ENCODE peak calls at places on chromosomes 11 and 22, in eight cellular contexts. P, G, O, K, F, X, E and Y are unnamed samples.
A peak's percentile ranks its signal among the peaks of the same experiment; 100 is the strongest.

GRCh38 chr22:42719133-42719532 is 1.5 kb downstream of the A4GALT start:
- DNase-seq in P (no peak), G (no peak), O (no peak), K (no peak), F (no peak), X (no peak), E (no peak), Y (no peak)

GRCh38 chr11:18775492-18776292 is 15.9 kb downstream of the PTPN5 start:
- DNase-seq in P (peak; percentile 79), G (peak; percentile 64), O (peak; percentile 58), K (peak; percentile 86), F (peak; percentile 86), X (no peak), E (peak; percentile 84), Y (no peak)

GRCh38 chr11:124724854-124725718 is 14.7 kb upstream of the NRGN start:
- DNase-seq in P (no peak), G (no peak), O (no peak), K (peak; percentile 33), F (no peak), X (no peak), E (peak; percentile 54), Y (no peak)

GRCh38 chr11:124837491-124837856 is 27.8 kb upstream of the ROBO3 start:
- DNase-seq in P (peak; percentile 93), G (peak; percentile 72), O (no peak), K (no peak), F (peak; percentile 81), X (peak; percentile 66), E (peak; percentile 46), Y (peak; percentile 69)

GRCh38 chr11:3799143-3799542 is 1.8 kb upstream of the NUP98 start:
- DNase-seq in P (no peak), G (no peak), O (no peak), K (no peak), F (no peak), X (no peak), E (no peak), Y (no peak)

GRCh38 chr11:65444314-65445051 is 21.9 kb downstream of the NEAT1 start:
- DNase-seq in P (peak; percentile 3), G (no peak), O (no peak), K (no peak), F (no peak), X (no peak), E (no peak), Y (no peak)

GRCh38 chr11:111860257-111860656 is 11.1 kb downstream of the ALG9 start:
- DNase-seq in P (no peak), G (no peak), O (no peak), K (no peak), F (no peak), X (no peak), E (no peak), Y (no peak)

GRCh38 chr11:109604506-109604905 is 182.5 kb downstream of the C11orf87 start:
- DNase-seq in P (no peak), G (no peak), O (no peak), K (no peak), F (no peak), X (no peak), E (no peak), Y (peak; percentile 85)

GRCh38 chr22:20751185-20751851 is 22.6 kb upstream of the SERPIND1 start:
- DNase-seq in P (no peak), G (no peak), O (no peak), K (no peak), F (peak; percentile 51), X (no peak), E (no peak), Y (no peak)
- TF ChIP-seq CTCF in P (no peak), G (no peak), O (no peak), K (no peak), F (peak; percentile 40), X (peak; percentile 11), E (no peak), Y (peak; percentile 16)

GRCh38 chr22:27327497-27327896 is 474.1 kb downstream of the MN1 start:
- DNase-seq in P (no peak), G (no peak), O (no peak), K (no peak), F (no peak), X (no peak), E (no peak), Y (no peak)
- H3K4me3 ChIP-seq in P (no peak overlapping the region), G (no peak overlapping the region), O (no peak overlapping the region), K (no peak overlapping the region), F (no peak overlapping the region), X (no peak overlapping the region), E (no peak overlapping the region), Y (no peak overlapping the region)

DNA sequence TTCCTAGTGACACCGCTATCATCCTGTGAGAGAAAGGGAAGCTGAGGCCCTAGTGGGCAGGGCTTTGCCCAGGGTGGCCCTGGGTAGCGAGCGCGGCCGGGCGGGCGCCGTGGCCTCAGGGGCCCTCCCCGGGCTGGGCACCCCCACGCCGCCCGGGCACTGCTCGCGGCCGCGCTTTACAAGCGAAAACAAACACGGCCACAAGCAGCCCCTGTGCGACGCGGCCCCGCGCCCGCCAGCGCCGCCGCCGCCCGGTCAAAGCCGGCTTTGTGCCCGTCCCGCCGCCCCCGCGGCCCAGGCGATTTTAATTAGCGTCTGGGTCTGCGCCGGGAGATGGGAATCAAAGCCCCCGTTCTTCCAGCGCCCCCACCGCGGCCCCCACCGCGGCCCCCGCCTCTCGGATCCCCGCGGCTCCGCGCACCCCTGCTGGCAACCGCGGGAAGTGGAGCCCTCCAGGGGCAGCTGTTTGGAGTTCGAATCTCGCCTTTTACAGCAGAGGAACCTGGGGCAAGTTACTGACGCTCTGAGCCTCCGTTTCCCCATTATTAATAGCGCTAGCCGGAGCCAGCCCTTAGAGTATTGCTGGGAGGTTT is 47.9 kb downstream of the CHRDL2 start:
- DNase-seq in P (no peak), G (no peak), O (no peak), K (peak; percentile 41), F (peak; percentile 64), X (no peak), E (peak; percentile 6), Y (no peak)
- TF ChIP-seq CTCF in P (peak; percentile 49), G (peak; percentile 17), O (peak; percentile 44), K (peak; percentile 40), F (peak; percentile 47), X (peak; percentile 47), E (no peak), Y (peak; percentile 60)

GRCh38 chr11:36792870-36793541 is 195.0 kb upstream of the RAG2 start:
- DNase-seq in P (no peak), G (no peak), O (no peak), K (no peak), F (no peak), X (no peak), E (no peak), Y (no peak)
- H3K4me3 ChIP-seq in P (no peak overlapping the region), G (no peak overlapping the region), O (no peak overlapping the region), K (no peak overlapping the region), F (peak overlapping the region; percentile 21), X (no peak overlapping the region), E (no peak overlapping the region), Y (no peak overlapping the region)

GRCh38 chr11:43934359-43935130 is 7.9 kb upstream of the C11orf96 start:
- DNase-seq in P (no peak), G (no peak), O (no peak), K (no peak), F (no peak), X (no peak), E (no peak), Y (no peak)
- TF ChIP-seq CTCF in P (no peak), G (no peak), O (no peak), K (no peak), F (no peak), X (no peak), E (no peak), Y (no peak)

DNA sequence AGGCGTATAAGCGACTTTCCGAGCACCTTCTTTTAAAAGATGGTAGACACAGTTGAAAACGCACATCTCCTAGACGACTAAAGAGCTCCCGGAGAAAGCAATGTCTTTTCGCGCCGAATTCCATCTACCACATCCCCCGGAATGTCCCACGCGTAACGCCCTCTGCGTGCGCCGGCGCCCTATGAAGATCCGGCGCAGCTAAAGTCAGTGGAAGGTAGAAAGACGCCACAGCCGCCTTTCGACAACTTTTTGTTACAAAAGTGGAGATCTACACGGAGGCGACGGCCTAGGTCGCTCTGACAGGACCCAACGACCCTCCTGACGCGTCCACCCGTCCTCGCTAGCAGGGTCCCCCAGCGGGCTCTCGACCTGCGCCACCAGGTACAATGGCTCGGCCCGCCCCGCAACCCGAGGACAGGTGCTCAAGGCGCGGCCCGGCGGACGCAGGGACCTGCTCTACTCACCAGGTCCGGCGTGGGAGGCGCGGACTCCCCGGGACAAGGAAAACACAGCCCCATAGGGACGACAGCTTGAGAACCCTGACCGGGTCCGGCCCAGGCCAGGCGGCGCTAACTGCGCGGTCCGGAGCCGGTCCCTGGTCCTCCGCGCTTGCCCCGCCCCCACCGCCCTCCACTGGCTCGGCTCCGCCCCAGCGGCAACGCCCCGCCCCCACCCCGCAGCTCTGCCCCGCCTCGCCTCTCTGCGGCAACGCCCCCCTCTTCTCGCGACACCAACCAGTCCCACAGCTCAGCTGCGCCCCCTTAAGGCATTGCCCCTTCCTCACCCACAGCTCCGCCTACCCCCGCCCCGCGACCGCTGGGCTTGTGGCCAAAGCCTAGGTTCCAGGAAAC is at the start of gene SVIP:
- DNase-seq in P (peak; percentile 93), G (peak; percentile 87), O (peak; percentile 97), K (peak; percentile 98), F (peak; percentile 95), X (peak; percentile 72), E (peak; percentile 99), Y (peak; percentile 72)
- H3K4me3 ChIP-seq in P (peak within 1 kb of the TSS; percentile 93), G (peak within 1 kb of the TSS; percentile 81), O (peak within 1 kb of the TSS; percentile 61), K (peak within 1 kb of the TSS; percentile 86), F (peak within 1 kb of the TSS; percentile 86), X (peak within 1 kb of the TSS; percentile 91), E (peak within 1 kb of the TSS; percentile 73), Y (peak within 1 kb of the TSS; percentile 91)

DNA sequence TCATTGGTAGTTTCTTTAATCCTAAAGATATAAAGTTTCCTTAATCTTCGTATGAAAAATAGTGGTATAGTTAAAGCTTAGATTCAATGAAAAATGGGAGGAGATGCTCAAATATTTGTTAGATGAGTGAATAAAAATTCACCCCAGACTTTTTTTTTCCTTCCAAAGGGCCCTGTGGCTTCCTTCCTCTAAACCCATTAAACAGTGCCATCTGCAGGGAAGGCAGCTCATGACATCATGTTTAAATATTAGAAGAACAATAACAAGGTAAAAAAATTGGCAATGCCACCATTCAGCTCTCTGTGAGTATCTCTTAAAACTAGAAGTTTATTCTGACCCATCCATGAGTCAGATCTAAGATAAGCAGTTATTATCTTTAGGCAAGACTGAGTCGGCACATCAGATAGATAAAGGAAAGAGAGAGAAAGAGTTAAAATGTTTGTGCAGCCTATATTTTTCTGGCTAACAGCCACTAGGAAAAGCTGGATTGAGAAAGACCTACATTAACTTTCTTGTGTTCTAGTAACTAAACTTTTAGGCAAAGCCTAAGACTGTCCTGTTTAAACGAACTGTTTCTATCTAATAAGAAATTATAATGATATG is 19.1 kb upstream of the OOSP1 start:
- DNase-seq in P (peak; percentile 91), G (peak; percentile 56), O (peak; percentile 32), K (peak; percentile 66), F (peak; percentile 33), X (no peak), E (peak; percentile 75), Y (no peak)
- TF ChIP-seq CTCF in P (peak; percentile 92), G (peak; percentile 77), O (peak; percentile 46), K (peak; percentile 72), F (peak; percentile 62), X (no peak), E (peak; percentile 23), Y (peak; percentile 71)